ENCODE peak calls at places on chromosome 2, in seven cellular contexts. One of them, this sample, is unnamed.
A peak's percentile ranks its signal among the peaks of the same experiment; 100 is the strongest.

GRCh38 chr2:67574230-67574629 is 177.1 kb downstream of the ETAA1 start:
- DNase-seq in HCT116: no peak
- DNase-seq in fibroblast of pulmonary artery: peak; percentile 88
- DNase-seq in fibroblast of the aortic adventitia: peak; percentile 84
- DNase-seq in choroid plexus epithelial cell: peak; percentile 45
- DNase-seq in psoas muscle: no peak
- DNase-seq in GM13977: no peak
- DNase-seq in this sample: no peak

GRCh38 chr2:169042856-169043255 is 11.7 kb upstream of the ABCB11 start:
- DNase-seq in HCT116: no peak
- DNase-seq in fibroblast of pulmonary artery: no peak
- DNase-seq in fibroblast of the aortic adventitia: no peak
- DNase-seq in choroid plexus epithelial cell: no peak
- DNase-seq in psoas muscle: no peak
- DNase-seq in GM13977: no peak
- DNase-seq in this sample: no peak

GRCh38 chr2:117704818-117705217 is 109.7 kb upstream of the DDX18 start:
- DNase-seq in HCT116: no peak
- DNase-seq in fibroblast of pulmonary artery: no peak
- DNase-seq in fibroblast of the aortic adventitia: no peak
- DNase-seq in choroid plexus epithelial cell: no peak
- DNase-seq in psoas muscle: no peak
- DNase-seq in GM13977: no peak
- DNase-seq in this sample: no peak

GRCh38 chr2:52072949-52073348 is 1041.0 kb upstream of the NRXN1 start:
- DNase-seq in HCT116: no peak
- DNase-seq in fibroblast of pulmonary artery: no peak
- DNase-seq in fibroblast of the aortic adventitia: no peak
- DNase-seq in choroid plexus epithelial cell: no peak
- DNase-seq in psoas muscle: no peak
- DNase-seq in GM13977: no peak
- DNase-seq in this sample: no peak

GRCh38 chr2:53768233-53768542 is 584 bp downstream of the CHAC2 start:
- DNase-seq in HCT116: no peak
- DNase-seq in fibroblast of pulmonary artery: no peak
- DNase-seq in fibroblast of the aortic adventitia: peak; percentile 40
- DNase-seq in choroid plexus epithelial cell: peak; percentile 36
- DNase-seq in psoas muscle: peak; percentile 40
- DNase-seq in GM13977: peak; percentile 51
- DNase-seq in this sample: no peak

GRCh38 chr2:60634443-60634842 is 81.0 kb upstream of the BCL11A start:
- DNase-seq in HCT116: no peak
- DNase-seq in fibroblast of pulmonary artery: peak; percentile 6
- DNase-seq in fibroblast of the aortic adventitia: peak; percentile 2
- DNase-seq in choroid plexus epithelial cell: no peak
- DNase-seq in psoas muscle: no peak
- DNase-seq in GM13977: no peak
- DNase-seq in this sample: no peak

GRCh38 chr2:114006460-114006859 is 116.6 kb downstream of the ACTR3 start:
- DNase-seq in HCT116: no peak
- DNase-seq in fibroblast of pulmonary artery: no peak
- DNase-seq in fibroblast of the aortic adventitia: no peak
- DNase-seq in choroid plexus epithelial cell: no peak
- DNase-seq in psoas muscle: no peak
- DNase-seq in GM13977: no peak
- DNase-seq in this sample: no peak

GRCh38 chr2:10814571-10815331 is 2.2 kb upstream of the PDIA6 start:
- DNase-seq in HCT116: no peak
- DNase-seq in fibroblast of pulmonary artery: no peak
- DNase-seq in fibroblast of the aortic adventitia: no peak
- DNase-seq in choroid plexus epithelial cell: no peak
- DNase-seq in psoas muscle: no peak
- DNase-seq in GM13977: no peak
- DNase-seq in this sample: no peak

GRCh38 chr2:241224068-241224850 is 35.8 kb downstream of the ANO7 start:
- DNase-seq in HCT116: no peak
- DNase-seq in fibroblast of pulmonary artery: peak; percentile 56
- DNase-seq in fibroblast of the aortic adventitia: peak; percentile 43
- DNase-seq in choroid plexus epithelial cell: peak; percentile 48
- DNase-seq in psoas muscle: peak; percentile 47
- DNase-seq in GM13977: no peak
- DNase-seq in this sample: no peak

GRCh38 chr2:225072444-225072843 is 30.2 kb upstream of the DOCK10 start:
- DNase-seq in HCT116: no peak
- DNase-seq in fibroblast of pulmonary artery: no peak
- DNase-seq in fibroblast of the aortic adventitia: no peak
- DNase-seq in choroid plexus epithelial cell: no peak
- DNase-seq in psoas muscle: no peak
- DNase-seq in GM13977: no peak
- DNase-seq in this sample: no peak

GRCh38 chr2:175002547-175003274 is 2.5 kb downstream of the CHN1 start:
- DNase-seq in HCT116: no peak
- DNase-seq in fibroblast of pulmonary artery: no peak
- DNase-seq in fibroblast of the aortic adventitia: no peak
- DNase-seq in choroid plexus epithelial cell: no peak
- DNase-seq in psoas muscle: no peak
- DNase-seq in GM13977: no peak
- DNase-seq in this sample: no peak

GRCh38 chr2:159497256-159497655 is 119.1 kb downstream of the BAZ2B start:
- DNase-seq in HCT116: peak; percentile 82
- DNase-seq in fibroblast of pulmonary artery: peak; percentile 93
- DNase-seq in fibroblast of the aortic adventitia: peak; percentile 86
- DNase-seq in choroid plexus epithelial cell: peak; percentile 93
- DNase-seq in psoas muscle: no peak
- DNase-seq in GM13977: no peak
- DNase-seq in this sample: no peak

GRCh38 chr2:147572622-147573021 is 272.2 kb upstream of the ACVR2A start:
- DNase-seq in HCT116: no peak
- DNase-seq in fibroblast of pulmonary artery: no peak
- DNase-seq in fibroblast of the aortic adventitia: no peak
- DNase-seq in choroid plexus epithelial cell: no peak
- DNase-seq in psoas muscle: no peak
- DNase-seq in GM13977: no peak
- DNase-seq in this sample: no peak

GRCh38 chr2:218432676-218433365 is 13.9 kb downstream of the VIL1 start:
- DNase-seq in HCT116: no peak
- DNase-seq in fibroblast of pulmonary artery: no peak
- DNase-seq in fibroblast of the aortic adventitia: no peak
- DNase-seq in choroid plexus epithelial cell: no peak
- DNase-seq in psoas muscle: no peak
- DNase-seq in GM13977: no peak
- DNase-seq in this sample: no peak

GRCh38 chr2:144774786-144775185 is 254.9 kb upstream of the ZEB2 start:
- DNase-seq in HCT116: no peak
- DNase-seq in fibroblast of pulmonary artery: no peak
- DNase-seq in fibroblast of the aortic adventitia: no peak
- DNase-seq in choroid plexus epithelial cell: no peak
- DNase-seq in psoas muscle: no peak
- DNase-seq in GM13977: no peak
- DNase-seq in this sample: no peak

GRCh38 chr2:60533114-60534033 is 20.1 kb downstream of the BCL11A start:
- DNase-seq in HCT116: no peak
- DNase-seq in fibroblast of pulmonary artery: no peak
- DNase-seq in fibroblast of the aortic adventitia: no peak
- DNase-seq in choroid plexus epithelial cell: peak; percentile 63
- DNase-seq in psoas muscle: no peak
- DNase-seq in GM13977: no peak
- DNase-seq in this sample: no peak

GRCh38 chr2:224640694-224641093 is 55.5 kb upstream of the CUL3 start:
- DNase-seq in HCT116: no peak
- DNase-seq in fibroblast of pulmonary artery: no peak
- DNase-seq in fibroblast of the aortic adventitia: no peak
- DNase-seq in choroid plexus epithelial cell: no peak
- DNase-seq in psoas muscle: no peak
- DNase-seq in GM13977: no peak
- DNase-seq in this sample: no peak

GRCh38 chr2:42906557-42907380 is 114.4 kb upstream of the HAAO start:
- DNase-seq in HCT116: no peak
- DNase-seq in fibroblast of pulmonary artery: no peak
- DNase-seq in fibroblast of the aortic adventitia: peak; percentile 63
- DNase-seq in choroid plexus epithelial cell: peak; percentile 40
- DNase-seq in psoas muscle: peak; percentile 57
- DNase-seq in GM13977: no peak
- DNase-seq in this sample: no peak

GRCh38 chr2:211132586-211132985 is 576.2 kb downstream of the CPS1 start:
- DNase-seq in HCT116: no peak
- DNase-seq in fibroblast of pulmonary artery: peak; percentile 63
- DNase-seq in fibroblast of the aortic adventitia: peak; percentile 80
- DNase-seq in choroid plexus epithelial cell: peak; percentile 71
- DNase-seq in psoas muscle: no peak
- DNase-seq in GM13977: no peak
- DNase-seq in this sample: no peak

GRCh38 chr2:156473445-156473844 is 37.3 kb downstream of the GPD2 start:
- DNase-seq in HCT116: no peak
- DNase-seq in fibroblast of pulmonary artery: no peak
- DNase-seq in fibroblast of the aortic adventitia: no peak
- DNase-seq in choroid plexus epithelial cell: no peak
- DNase-seq in psoas muscle: no peak
- DNase-seq in GM13977: no peak
- DNase-seq in this sample: no peak

GRCh38 chr2:241168366-241168765 is 18.1 kb downstream of the PPP1R7 start:
- DNase-seq in HCT116: no peak
- DNase-seq in fibroblast of pulmonary artery: no peak
- DNase-seq in fibroblast of the aortic adventitia: no peak
- DNase-seq in choroid plexus epithelial cell: no peak
- DNase-seq in psoas muscle: no peak
- DNase-seq in GM13977: no peak
- DNase-seq in this sample: no peak

GRCh38 chr2:36618381-36618780 is 20.4 kb upstream of the FEZ2 start:
- DNase-seq in HCT116: peak; percentile 81
- DNase-seq in fibroblast of pulmonary artery: peak; percentile 84
- DNase-seq in fibroblast of the aortic adventitia: peak; percentile 69
- DNase-seq in choroid plexus epithelial cell: peak; percentile 90
- DNase-seq in psoas muscle: no peak
- DNase-seq in GM13977: peak; percentile 45
- DNase-seq in this sample: peak; percentile 50

GRCh38 chr2:72222829-72223564 is 75.3 kb upstream of the CYP26B1 start:
- DNase-seq in HCT116: no peak
- DNase-seq in fibroblast of pulmonary artery: no peak
- DNase-seq in fibroblast of the aortic adventitia: peak; percentile 73
- DNase-seq in choroid plexus epithelial cell: peak; percentile 75
- DNase-seq in psoas muscle: no peak
- DNase-seq in GM13977: no peak
- DNase-seq in this sample: no peak

GRCh38 chr2:26946841-26947784 is 23.3 kb upstream of the MAPRE3 start:
- DNase-seq in HCT116: no peak
- DNase-seq in fibroblast of pulmonary artery: peak; percentile 60
- DNase-seq in fibroblast of the aortic adventitia: peak; percentile 36
- DNase-seq in choroid plexus epithelial cell: peak; percentile 47
- DNase-seq in psoas muscle: peak; percentile 38
- DNase-seq in GM13977: no peak
- DNase-seq in this sample: no peak

GRCh38 chr2:181354626-181355025 is 102.6 kb upstream of the ITGA4 start:
- DNase-seq in HCT116: no peak
- DNase-seq in fibroblast of pulmonary artery: peak; percentile 91
- DNase-seq in fibroblast of the aortic adventitia: peak; percentile 73
- DNase-seq in choroid plexus epithelial cell: peak; percentile 95
- DNase-seq in psoas muscle: no peak
- DNase-seq in GM13977: no peak
- DNase-seq in this sample: no peak

DNA sequence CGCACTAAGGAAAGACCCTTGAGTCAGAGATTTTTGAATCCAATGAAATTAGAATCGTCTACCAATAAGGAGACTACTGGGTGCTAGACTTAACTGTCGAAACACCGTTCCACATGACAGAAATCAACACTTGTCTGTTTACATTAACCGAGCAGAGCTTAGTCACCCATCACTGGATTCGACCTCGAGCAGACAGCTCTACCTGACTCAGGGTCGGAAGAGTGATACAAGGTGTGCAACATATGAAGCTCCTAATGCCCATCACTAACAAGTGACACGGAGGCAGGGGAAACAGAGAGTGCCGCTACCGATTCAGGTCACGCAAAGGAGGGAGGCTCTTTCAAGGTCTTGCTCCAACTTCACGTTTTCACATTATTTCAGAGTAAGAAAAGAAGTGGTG is 54.2 kb upstream of the FZD5 start:
- DNase-seq in HCT116: no peak
- DNase-seq in fibroblast of pulmonary artery: no peak
- DNase-seq in fibroblast of the aortic adventitia: no peak
- DNase-seq in choroid plexus epithelial cell: no peak
- DNase-seq in psoas muscle: no peak
- DNase-seq in GM13977: no peak
- DNase-seq in this sample: no peak
- TF ChIP-seq CTCF in HCT116: no peak
- TF ChIP-seq CTCF in fibroblast of pulmonary artery: no peak
- TF ChIP-seq CTCF in fibroblast of the aortic adventitia: no peak
- TF ChIP-seq CTCF in choroid plexus epithelial cell: no peak
- TF ChIP-seq CTCF in psoas muscle: no peak
- TF ChIP-seq CTCF in GM13977: no peak
- TF ChIP-seq CTCF in this sample: no peak

GRCh38 chr2:74917702-74918619 is 40.5 kb upstream of the POLE4 start:
- DNase-seq in HCT116: no peak
- DNase-seq in fibroblast of pulmonary artery: peak; percentile 60
- DNase-seq in fibroblast of the aortic adventitia: peak; percentile 62
- DNase-seq in choroid plexus epithelial cell: peak; percentile 66
- DNase-seq in psoas muscle: no peak
- DNase-seq in GM13977: no peak
- DNase-seq in this sample: no peak
- TF ChIP-seq CTCF in HCT116: peak; percentile 22
- TF ChIP-seq CTCF in fibroblast of pulmonary artery: no peak
- TF ChIP-seq CTCF in fibroblast of the aortic adventitia: no peak
- TF ChIP-seq CTCF in choroid plexus epithelial cell: no peak
- TF ChIP-seq CTCF in psoas muscle: no peak
- TF ChIP-seq CTCF in GM13977: no peak
- TF ChIP-seq CTCF in this sample: no peak

GRCh38 chr2:134504586-134505336 is 214.0 kb downstream of the TMEM163 start:
- DNase-seq in HCT116: no peak
- DNase-seq in fibroblast of pulmonary artery: no peak
- DNase-seq in fibroblast of the aortic adventitia: no peak
- DNase-seq in choroid plexus epithelial cell: no peak
- DNase-seq in psoas muscle: no peak
- DNase-seq in GM13977: no peak
- DNase-seq in this sample: no peak
- TF ChIP-seq CTCF in HCT116: no peak
- TF ChIP-seq CTCF in fibroblast of pulmonary artery: no peak
- TF ChIP-seq CTCF in fibroblast of the aortic adventitia: no peak
- TF ChIP-seq CTCF in choroid plexus epithelial cell: no peak
- TF ChIP-seq CTCF in psoas muscle: no peak
- TF ChIP-seq CTCF in GM13977: no peak
- TF ChIP-seq CTCF in this sample: no peak

GRCh38 chr2:98346259-98347236 is at the start of gene CNGA3:
- DNase-seq in HCT116: no peak
- DNase-seq in fibroblast of pulmonary artery: peak; percentile 19
- DNase-seq in fibroblast of the aortic adventitia: peak; percentile 24
- DNase-seq in choroid plexus epithelial cell: peak; percentile 26
- DNase-seq in psoas muscle: peak; percentile 25
- DNase-seq in GM13977: peak; percentile 43
- DNase-seq in this sample: peak; percentile 55
- TF ChIP-seq CTCF in HCT116: no peak
- TF ChIP-seq CTCF in fibroblast of pulmonary artery: no peak
- TF ChIP-seq CTCF in fibroblast of the aortic adventitia: peak; percentile 13
- TF ChIP-seq CTCF in choroid plexus epithelial cell: no peak
- TF ChIP-seq CTCF in psoas muscle: no peak
- TF ChIP-seq CTCF in GM13977: no peak
- TF ChIP-seq CTCF in this sample: no peak